ENCODE peak calls at places on chromosomes 13 and 19, in ten cellular contexts. Y is suprapubic skin; E is CD8-positive, alpha-beta memory T cell; T is GM23248; S is CD4-positive, CD25-positive, alpha-beta regulatory T cell; P is mesendoderm; B is stomach; K is heart right ventricle; W is esophagus squamous epithelium; A is kidney. H is an unnamed sample.

GRCh38 chr13:80463673-80464352 is 122.9 kb upstream of the SPRY2 start:
- DNase-seq in Y (no peak), E (no peak), T (no peak), S (no peak), P (no peak), B (no peak), K (peak), W (no peak), A (no peak), H (no peak)

GRCh38 chr19:8592231-8593009 is 15.2 kb upstream of the MYO1F start:
- DNase-seq in Y (peak), E (peak), T (peak), S (peak), P (peak), B (peak), K (peak), W (peak), A (peak), H (peak)

GRCh38 chr19:35288843-35289355 is 3.1 kb upstream of the MAG start:
- DNase-seq in Y (no peak), E (no peak), T (no peak), S (no peak), P (no peak), B (no peak), K (no peak), W (no peak), A (no peak), H (no peak)

GRCh38 chr13:41700790-41701310 is 243.5 kb downstream of the RGCC start:
- DNase-seq in Y (no peak), E (no peak), T (peak), S (no peak), P (no peak), B (no peak), K (peak), W (no peak), A (no peak), H (no peak)

GRCh38 chr13:107373551-107373950 is 805.6 kb upstream of the ARGLU1 start:
- DNase-seq in Y (no peak), E (no peak), T (peak), S (no peak), P (peak), B (no peak), K (no peak), W (no peak), A (no peak), H (no peak)

GRCh38 chr19:55113570-55114039 is 3.8 kb downstream of the PPP1R12C start:
- DNase-seq in Y (peak), E (no peak), T (peak), S (no peak), P (peak), B (peak), K (peak), W (no peak), A (peak), H (no peak)

GRCh38 chr13:110361365-110361911 is 54.4 kb downstream of the COL4A2 start:
- DNase-seq in Y (peak), E (no peak), T (peak), S (no peak), P (no peak), B (no peak), K (peak), W (no peak), A (peak), H (no peak)

GRCh38 chr19:18654469-18654868 is 17.6 kb downstream of the KLHL26 start:
- DNase-seq in Y (no peak), E (no peak), T (no peak), S (no peak), P (no peak), B (no peak), K (no peak), W (no peak), A (no peak), H (no peak)

GRCh38 chr13:52353116-52353718 is 52.8 kb downstream of the THSD1 start:
- DNase-seq in Y (no peak), E (no peak), T (peak), S (no peak), P (no peak), B (no peak), K (no peak), W (no peak), A (no peak), H (no peak)

GRCh38 chr13:93249259-93249917 is 22.8 kb downstream of the GPC6 start:
- DNase-seq in Y (no peak), E (no peak), T (peak), S (no peak), P (peak), B (no peak), K (no peak), W (no peak), A (no peak), H (no peak)

GRCh38 chr13:59303433-59303832 is 860.3 kb downstream of the DIAPH3 start:
- DNase-seq in Y (no peak), E (no peak), T (no peak), S (no peak), P (no peak), B (no peak), K (no peak), W (no peak), A (no peak), H (no peak)

GRCh38 chr19:13139633-13140311 is 10.4 kb downstream of the STX10 start:
- DNase-seq in Y (no peak), E (no peak), T (no peak), S (no peak), P (no peak), B (no peak), K (no peak), W (no peak), A (no peak), H (no peak)

GRCh38 chr13:31369213-31369612 is 169.4 kb downstream of the B3GLCT start:
- DNase-seq in Y (no peak), E (no peak), T (no peak), S (no peak), P (no peak), B (no peak), K (no peak), W (no peak), A (no peak), H (no peak)

GRCh38 chr13:49997935-49998334 is 1.1 kb downstream of the TRIM13 start:
- DNase-seq in Y (no peak), E (no peak), T (peak), S (no peak), P (peak), B (no peak), K (no peak), W (no peak), A (no peak), H (no peak)

GRCh38 chr19:35045667-35046300 is 4.3 kb downstream of the HPN start:
- DNase-seq in Y (no peak), E (no peak), T (peak), S (peak), P (peak), B (no peak), K (no peak), W (no peak), A (no peak), H (peak)

GRCh38 chr13:28650284-28650683 is 8.6 kb upstream of the POMP start:
- DNase-seq in Y (no peak), E (no peak), T (peak), S (no peak), P (no peak), B (no peak), K (no peak), W (no peak), A (no peak), H (no peak)

GRCh38 chr13:95559100-95559499 is 6.6 kb downstream of the CLDN10 start:
- DNase-seq in Y (no peak), E (no peak), T (no peak), S (no peak), P (no peak), B (no peak), K (no peak), W (no peak), A (no peak), H (no peak)

GRCh38 chr19:47407417-47407774 is 11.9 kb downstream of the MEIS3 start:
- DNase-seq in Y (no peak), E (no peak), T (no peak), S (no peak), P (peak), B (no peak), K (no peak), W (no peak), A (no peak), H (no peak)

GRCh38 chr19:49374665-49375434 is 11.2 kb downstream of the DKKL1 start:
- DNase-seq in Y (no peak), E (no peak), T (no peak), S (no peak), P (no peak), B (no peak), K (no peak), W (no peak), A (no peak), H (no peak)

GRCh38 chr19:27794444-27795042 is 1418.4 kb downstream of the UQCRFS1 start:
- DNase-seq in Y (no peak), E (no peak), T (peak), S (no peak), P (peak), B (no peak), K (peak), W (no peak), A (peak), H (no peak)

GRCh38 chr19:19067276-19068072 is 3.7 kb downstream of the SLC25A42 start:
- DNase-seq in Y (no peak), E (no peak), T (peak), S (no peak), P (no peak), B (no peak), K (peak), W (no peak), A (no peak), H (no peak)

GRCh38 chr19:47021536-47022139 is 2.0 kb downstream of the NPAS1 start:
- DNase-seq in Y (no peak), E (no peak), T (peak), S (no peak), P (peak), B (no peak), K (no peak), W (no peak), A (peak), H (no peak)

GRCh38 chr19:10006335-10006708 is 4.0 kb downstream of the COL5A3 start:
- DNase-seq in Y (no peak), E (no peak), T (peak), S (no peak), P (no peak), B (no peak), K (peak), W (no peak), A (no peak), H (no peak)

GRCh38 chr19:10007366-10007765 is 2.9 kb downstream of the COL5A3 start:
- DNase-seq in Y (no peak), E (no peak), T (peak), S (no peak), P (no peak), B (no peak), K (peak), W (no peak), A (peak), H (no peak)

GRCh38 chr19:10006752-10007323 is 3.5 kb downstream of the COL5A3 start:
- DNase-seq in Y (no peak), E (no peak), T (no peak), S (no peak), P (no peak), B (no peak), K (no peak), W (no peak), A (no peak), H (no peak)

GRCh38 chr19:10004617-10005016 is 5.7 kb downstream of the COL5A3 start:
- DNase-seq in Y (no peak), E (no peak), T (peak), S (no peak), P (no peak), B (no peak), K (no peak), W (no peak), A (no peak), H (no peak)

DNA sequence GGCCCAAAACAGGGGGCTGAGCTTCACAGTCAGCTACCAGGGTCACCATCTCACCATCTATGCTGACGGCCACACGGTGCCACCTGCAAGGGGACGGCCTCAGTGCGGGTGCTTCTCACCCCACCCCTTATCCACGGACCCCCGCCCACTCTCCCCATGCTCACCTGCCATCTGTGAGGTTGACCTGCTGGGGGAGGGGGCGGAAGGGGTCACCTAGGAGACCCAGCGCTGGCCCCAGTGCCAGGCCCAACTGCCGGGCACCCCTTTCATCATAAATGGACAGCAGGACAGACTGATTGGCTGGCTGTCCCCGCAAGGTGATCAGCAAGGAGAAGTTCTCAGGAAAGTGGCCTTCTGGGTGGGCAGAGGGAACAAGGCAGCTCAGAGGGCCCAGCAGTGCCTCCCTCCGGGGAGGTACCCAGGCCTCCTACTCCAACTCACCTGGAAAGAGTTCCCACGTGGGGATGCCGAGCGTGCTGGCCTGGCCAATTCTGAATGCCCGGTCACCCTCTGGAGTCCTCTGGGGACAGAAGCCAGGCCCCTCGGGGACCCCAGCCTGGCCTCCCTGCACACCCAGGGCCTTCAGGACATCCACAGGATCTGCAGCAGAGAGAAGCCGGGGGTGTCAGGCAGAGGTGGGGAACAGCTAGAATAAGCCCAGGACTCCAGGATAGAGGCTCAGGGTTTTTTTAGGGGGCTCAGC is 4.5 kb downstream of the COL5A3 start:
- DNase-seq in Y (no peak), E (no peak), T (no peak), S (no peak), P (no peak), B (no peak), K (no peak), W (no peak), A (no peak), H (no peak)
- H3K27ac ChIP-seq in Y (peak), E (no peak), T (peak), S (no peak), P (no peak), B (peak), K (peak), W (peak), A (no peak), H (peak)

GRCh38 chr13:32426981-32427851 is 714 bp downstream of the N4BP2L1 start:
- DNase-seq in Y (peak), E (peak), T (peak), S (peak), P (peak), B (peak), K (peak), W (no peak), A (peak), H (no peak)
- H3K27ac ChIP-seq in Y (peak), E (peak), T (no peak), S (peak), P (no peak), B (peak), K (peak), W (peak), A (peak), H (peak)

DNA sequence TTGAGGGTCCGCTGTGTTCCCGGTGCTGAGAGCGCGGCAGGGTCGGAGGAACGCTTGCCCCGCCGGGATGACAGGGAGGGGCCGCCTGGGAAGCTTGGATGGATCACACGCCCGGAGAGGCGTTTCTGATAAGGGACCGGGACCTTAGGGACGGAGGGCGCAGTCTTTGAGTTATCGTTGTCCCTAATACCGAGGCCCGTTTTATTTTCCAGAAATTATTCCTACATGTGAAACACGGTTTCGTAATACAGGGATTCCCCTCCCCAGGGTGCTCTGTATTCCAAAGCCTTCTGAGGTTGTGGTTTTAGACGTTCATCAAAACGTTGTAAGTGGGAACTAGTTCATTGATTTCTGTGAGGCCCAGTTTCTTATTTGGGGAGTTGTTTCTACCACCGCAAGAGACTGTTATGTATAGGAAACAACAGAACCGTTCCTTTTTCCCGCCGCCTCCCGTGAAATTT is 744 bp downstream of the PDCD5 start:
- DNase-seq in Y (no peak), E (no peak), T (peak), S (peak), P (peak), B (no peak), K (no peak), W (no peak), A (peak), H (no peak)
- H3K27ac ChIP-seq in Y (peak), E (peak), T (peak), S (no peak), P (no peak), B (peak), K (peak), W (peak), A (peak), H (no peak)

DNA sequence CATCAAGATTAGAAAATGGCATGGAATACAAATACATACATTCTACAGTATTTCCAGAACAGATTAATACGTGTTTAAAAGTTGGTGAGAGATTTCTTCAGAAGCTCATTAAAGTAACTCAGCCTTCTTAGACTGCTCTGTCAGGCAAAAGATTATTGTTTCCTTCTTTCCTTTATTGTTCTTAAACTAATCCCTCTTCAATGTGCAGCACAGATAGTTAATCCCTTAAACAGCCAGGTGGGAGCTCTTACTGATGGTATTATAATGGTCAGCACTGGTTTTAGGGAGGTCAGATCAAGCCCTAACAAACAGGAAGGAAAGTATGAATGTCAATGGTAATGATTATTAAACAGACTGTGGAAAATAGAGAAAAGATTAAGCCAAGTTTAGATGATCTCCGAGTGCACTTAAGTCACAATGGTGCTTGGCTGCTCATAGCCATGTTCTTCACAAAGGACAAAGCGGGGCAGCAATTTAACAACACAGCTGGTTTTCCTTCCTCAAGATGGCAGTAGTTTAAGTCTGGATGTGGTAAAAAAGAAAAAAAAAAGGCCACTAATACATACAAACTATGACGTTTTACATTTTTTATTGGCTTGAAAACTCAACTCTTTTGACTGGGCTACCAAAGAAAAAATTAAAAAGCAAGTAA is 992.6 kb downstream of the PCDH9 start:
- DNase-seq in Y (no peak), E (no peak), T (no peak), S (no peak), P (peak), B (no peak), K (no peak), W (no peak), A (no peak), H (no peak)
- H3K27ac ChIP-seq in Y (no peak), E (no peak), T (no peak), S (no peak), P (no peak), B (no peak), K (no peak), W (no peak), A (no peak), H (no peak)

GRCh38 chr13:46321494-46322225 is 65.4 kb downstream of the RUBCNL start:
- DNase-seq in Y (no peak), E (peak), T (peak), S (peak), P (peak), B (peak), K (peak), W (no peak), A (no peak), H (no peak)
- H3K27ac ChIP-seq in Y (no peak), E (no peak), T (no peak), S (no peak), P (no peak), B (no peak), K (no peak), W (no peak), A (no peak), H (no peak)

DNA sequence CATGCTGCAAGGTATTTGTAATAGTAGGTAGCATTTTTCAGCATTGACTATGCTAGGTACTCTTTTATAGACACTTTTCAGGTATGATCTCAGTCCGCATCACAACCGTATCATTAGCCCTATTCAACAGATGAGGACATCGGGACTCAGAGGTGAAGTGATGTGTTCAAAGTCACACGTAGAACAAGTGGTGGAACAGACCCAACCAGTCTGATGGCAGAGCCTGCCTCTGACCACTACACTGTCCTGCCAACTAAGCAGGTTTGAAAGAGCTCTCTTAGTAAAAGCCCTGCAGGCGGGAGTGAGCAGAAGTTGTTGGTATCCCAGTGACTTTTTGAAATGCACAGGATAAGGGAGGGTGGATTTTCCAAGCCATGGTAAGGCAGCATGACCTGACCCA is 20.2 kb downstream of the PAF1 start:
- DNase-seq in Y (no peak), E (no peak), T (no peak), S (no peak), P (no peak), B (no peak), K (no peak), W (no peak), A (no peak), H (no peak)
- H3K27ac ChIP-seq in Y (peak), E (no peak), T (no peak), S (no peak), P (no peak), B (no peak), K (no peak), W (peak), A (no peak), H (no peak)

GRCh38 chr19:33301900-33302174 is 497 bp downstream of the CEBPA start:
- DNase-seq in Y (no peak), E (no peak), T (peak), S (no peak), P (no peak), B (no peak), K (no peak), W (no peak), A (no peak), H (no peak)
- H3K27ac ChIP-seq in Y (peak), E (no peak), T (no peak), S (no peak), P (no peak), B (peak), K (peak), W (peak), A (no peak), H (peak)

GRCh38 chr19:1163934-1164683 is 10.0 kb downstream of the SBNO2 start:
- DNase-seq in Y (peak), E (no peak), T (no peak), S (no peak), P (no peak), B (no peak), K (no peak), W (no peak), A (peak), H (no peak)

GRCh38 chr19:1164684-1165531 is 9.2 kb downstream of the SBNO2 start:
- DNase-seq in Y (no peak), E (no peak), T (no peak), S (peak), P (no peak), B (peak), K (no peak), W (no peak), A (peak), H (no peak)

GRCh38 chr19:1161716-1162115 is 12.4 kb downstream of the SBNO2 start:
- DNase-seq in Y (peak), E (no peak), T (peak), S (no peak), P (no peak), B (peak), K (no peak), W (no peak), A (no peak), H (no peak)

GRCh38 chr19:1163283-1163933 is 10.7 kb downstream of the SBNO2 start:
- DNase-seq in Y (peak), E (no peak), T (no peak), S (no peak), P (no peak), B (no peak), K (no peak), W (no peak), A (peak), H (no peak)

GRCh38 chr19:1162404-1163282 is 11.4 kb downstream of the SBNO2 start:
- DNase-seq in Y (no peak), E (no peak), T (no peak), S (no peak), P (no peak), B (no peak), K (no peak), W (no peak), A (no peak), H (no peak)
- H3K27ac ChIP-seq in Y (no peak), E (no peak), T (no peak), S (no peak), P (no peak), B (no peak), K (no peak), W (peak), A (peak), H (no peak)

DNA sequence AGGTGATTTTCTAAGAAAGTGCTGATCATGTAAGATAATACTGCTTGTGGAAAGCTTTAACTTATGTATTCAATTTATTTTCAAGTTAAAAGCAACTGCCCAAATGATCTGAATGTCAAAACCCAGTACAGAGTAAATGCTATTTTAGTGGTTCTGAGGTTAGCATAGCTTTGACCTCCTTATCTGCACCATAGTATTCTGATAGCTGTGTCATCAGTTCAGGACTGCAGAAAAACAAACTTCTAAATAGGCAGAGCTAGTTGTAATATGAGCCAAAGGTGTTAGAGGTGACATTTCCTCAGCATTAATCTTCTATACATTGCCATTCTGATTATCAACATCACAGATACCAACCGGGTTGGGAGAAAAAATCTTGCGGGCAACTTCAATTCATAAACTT is 758.7 kb downstream of the SLITRK5 start:
- DNase-seq in Y (no peak), E (no peak), T (no peak), S (no peak), P (no peak), B (no peak), K (no peak), W (no peak), A (no peak), H (no peak)
- H3K27ac ChIP-seq in Y (no peak), E (no peak), T (no peak), S (no peak), P (no peak), B (no peak), K (no peak), W (no peak), A (no peak), H (no peak)

H was measured in caudate nucleus.